ENCODE peak calls at places on chromosomes 12 and 14, in seven cellular contexts. M is GM12878, X is cardiac muscle cell, U is prostate gland, J is lung, C is fibroblast of mammary gland, Q is stomach. O is an unnamed sample.

GRCh38 chr12:128783129-128783574 is 40.6 kb downstream of the SLC15A4 start:
- DNase-seq in M (no peak), X (no peak), U (no peak), J (no peak), C (peak; percentile 69), Q (no peak), O (no peak)

GRCh38 chr14:68840454-68840853 is 47.6 kb upstream of the ZFP36L1 start:
- DNase-seq in M (no peak), X (peak; percentile 22), U (no peak), J (peak; percentile 14), C (peak; percentile 21), Q (no peak), O (no peak)

GRCh38 chr12:124114316-124114715 is 141.3 kb downstream of the ZNF664 start:
- DNase-seq in M (no peak), X (no peak), U (no peak), J (no peak), C (no peak), Q (no peak), O (no peak)

GRCh38 chr14:71675126-71675901 is 256.9 kb upstream of the RGS6 start:
- DNase-seq in M (no peak), X (no peak), U (no peak), J (no peak), C (no peak), Q (no peak), O (no peak)

GRCh38 chr12:72271401-72271740 is 799 bp upstream of the TRHDE start:
- DNase-seq in M (no peak), X (peak; percentile 21), U (no peak), J (no peak), C (no peak), Q (no peak), O (no peak)

GRCh38 chr12:87185367-87185766 is 843.8 kb downstream of the C12orf50 start:
- DNase-seq in M (no peak), X (no peak), U (no peak), J (no peak), C (peak; percentile 1), Q (no peak), O (no peak)

GRCh38 chr12:45745861-45746277 is 16.4 kb downstream of the ARID2 start:
- DNase-seq in M (no peak), X (peak; percentile 53), U (no peak), J (no peak), C (peak; percentile 48), Q (no peak), O (no peak)

GRCh38 chr12:52837341-52837741 is 3.2 kb upstream of the KRT79 start:
- DNase-seq in M (no peak), X (peak; percentile 88), U (no peak), J (no peak), C (peak; percentile 84), Q (no peak), O (no peak)

GRCh38 chr12:39236994-39237393 is 205.9 kb downstream of the KIF21A start:
- DNase-seq in M (no peak), X (peak; percentile 83), U (no peak), J (no peak), C (peak; percentile 69), Q (no peak), O (peak; percentile 74)

GRCh38 chr12:6905414-6906040 is 905 bp downstream of the LRRC23 start:
- DNase-seq in M (no peak), X (no peak), U (no peak), J (no peak), C (no peak), Q (no peak), O (no peak)

GRCh38 chr12:74547249-74547648 is 9.6 kb downstream of the ATXN7L3B start:
- DNase-seq in M (no peak), X (no peak), U (no peak), J (no peak), C (no peak), Q (no peak), O (no peak)

GRCh38 chr12:90065301-90065801 is 356.7 kb upstream of the ATP2B1 start:
- DNase-seq in M (no peak), X (no peak), U (no peak), J (no peak), C (peak; percentile 31), Q (no peak), O (peak; percentile 61)

GRCh38 chr14:37550511-37550910 is 44.5 kb downstream of the FOXA1 start:
- DNase-seq in M (no peak), X (peak; percentile 60), U (no peak), J (no peak), C (peak; percentile 69), Q (no peak), O (peak; percentile 69)

GRCh38 chr14:64723691-64724577 is 19.7 kb downstream of the PLEKHG3 start:
- DNase-seq in M (no peak), X (no peak), U (no peak), J (no peak), C (peak; percentile 11), Q (no peak), O (no peak)

GRCh38 chr12:91984571-91984970 is 161.1 kb downstream of the BTG1 start:
- DNase-seq in M (no peak), X (no peak), U (no peak), J (no peak), C (peak; percentile 57), Q (no peak), O (no peak)

GRCh38 chr14:30521899-30522736 is 36.8 kb upstream of the G2E3 start:
- DNase-seq in M (peak; percentile 9), X (peak; percentile 62), U (no peak), J (no peak), C (peak; percentile 62), Q (no peak), O (peak; percentile 25)

GRCh38 chr12:132530851-132531250 is 40.9 kb downstream of the FBRSL1 start:
- DNase-seq in M (no peak), X (no peak), U (no peak), J (no peak), C (no peak), Q (no peak), O (no peak)

GRCh38 chr12:48917857-48918537 is 7.3 kb downstream of the FKBP11 start:
- DNase-seq in M (no peak), X (no peak), U (no peak), J (no peak), C (no peak), Q (no peak), O (no peak)

DNA sequence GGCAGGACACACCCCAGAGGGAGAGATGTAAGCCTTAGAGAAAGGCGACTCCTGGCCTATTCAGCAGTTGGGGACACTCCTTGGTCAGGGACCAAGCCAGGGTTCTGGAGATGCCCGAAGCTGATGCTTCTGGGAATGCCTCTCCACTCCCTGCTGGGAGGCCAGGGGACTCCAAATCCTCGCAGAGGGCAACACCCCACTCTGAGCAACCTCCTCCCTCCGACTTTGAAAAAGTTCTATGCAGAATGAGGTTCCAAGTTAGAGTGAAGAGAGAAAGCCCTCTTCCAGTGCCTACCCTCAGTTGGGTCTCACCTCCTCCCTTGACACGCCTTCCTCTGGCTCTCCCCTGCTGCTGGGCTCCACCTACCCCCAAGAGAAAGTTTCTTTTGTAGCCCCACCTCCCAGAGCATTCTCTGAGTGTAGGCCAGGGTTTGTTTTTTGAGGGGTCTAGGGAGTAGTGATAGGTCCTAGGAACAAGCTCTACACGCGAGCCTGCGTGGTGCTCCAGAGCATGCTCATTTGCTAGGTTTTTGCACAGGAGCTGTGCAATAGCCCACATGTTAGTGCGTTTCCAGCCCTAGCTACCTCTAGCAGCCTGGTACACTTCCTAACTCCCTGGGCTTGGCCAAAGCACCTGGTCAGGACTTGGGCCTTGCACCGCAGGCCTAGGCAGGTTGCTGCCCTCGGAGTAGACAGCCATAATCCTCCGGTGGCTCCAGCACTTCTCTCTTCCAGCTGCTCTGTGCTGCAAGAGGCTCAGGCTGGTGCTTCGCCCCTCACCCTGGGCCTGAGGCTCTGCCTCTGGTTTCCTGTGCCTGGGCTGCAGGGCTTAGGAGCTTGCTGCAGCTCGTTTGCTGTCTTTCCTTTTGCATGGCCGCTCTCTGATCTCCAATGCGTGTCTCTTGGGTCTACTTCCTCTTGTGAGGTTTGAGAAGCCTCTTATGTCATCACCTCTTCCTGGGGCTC is 590 bp upstream of the CEBPE start:
- DNase-seq in M (no peak), X (no peak), U (no peak), J (no peak), C (no peak), Q (no peak), O (no peak)
- H3K4me3 ChIP-seq in M (no peak overlapping the region), X (no peak overlapping the region), U (no peak overlapping the region), J (no peak overlapping the region), C (no peak overlapping the region), Q (no peak overlapping the region), O (no peak overlapping the region)

DNA sequence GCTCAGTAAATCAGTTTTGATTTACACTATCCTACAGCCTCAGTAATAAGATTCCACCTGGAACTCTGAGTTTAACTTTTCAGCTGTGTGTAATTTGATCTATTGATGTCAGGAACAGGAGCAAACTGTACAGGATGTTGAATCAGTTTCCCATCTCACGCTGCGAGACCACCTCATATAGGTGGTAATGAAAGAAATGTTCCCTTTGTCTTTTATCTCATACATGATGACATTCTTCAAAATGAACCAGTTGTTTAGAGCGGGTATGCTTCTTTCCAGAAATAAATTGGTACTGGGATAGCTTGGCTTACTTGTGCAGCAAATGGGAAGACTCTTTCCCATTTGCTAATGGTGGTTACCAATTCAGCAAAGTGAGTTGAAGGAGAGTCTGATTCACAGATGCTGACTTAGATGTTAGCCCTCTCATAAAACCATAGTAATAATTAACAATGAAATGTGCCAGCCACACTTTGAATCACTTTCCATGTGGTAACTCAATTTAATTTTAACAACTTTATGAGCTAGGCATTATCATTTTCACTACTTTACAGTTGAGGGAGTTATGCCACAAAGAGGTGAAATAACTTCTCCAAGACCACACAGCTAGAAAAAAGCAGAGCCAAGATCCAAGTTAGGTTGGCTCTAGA is 251.5 kb downstream of the PAWR start:
- DNase-seq in M (no peak), X (no peak), U (no peak), J (no peak), C (no peak), Q (no peak), O (no peak)
- TF ChIP-seq CTCF in M (no peak), X (no peak), U (no peak), J (no peak), C (no peak), Q (no peak), O (no peak)

GRCh38 chr14:23297878-23298277 is 4.8 kb downstream of the PPP1R3E start:
- DNase-seq in M (no peak), X (no peak), U (no peak), J (no peak), C (no peak), Q (no peak), O (no peak)
- H3K4me3 ChIP-seq in M (no peak overlapping the region), X (no peak overlapping the region), U (no peak overlapping the region), J (no peak overlapping the region), C (no peak overlapping the region), Q (no peak overlapping the region), O (no peak overlapping the region)

DNA sequence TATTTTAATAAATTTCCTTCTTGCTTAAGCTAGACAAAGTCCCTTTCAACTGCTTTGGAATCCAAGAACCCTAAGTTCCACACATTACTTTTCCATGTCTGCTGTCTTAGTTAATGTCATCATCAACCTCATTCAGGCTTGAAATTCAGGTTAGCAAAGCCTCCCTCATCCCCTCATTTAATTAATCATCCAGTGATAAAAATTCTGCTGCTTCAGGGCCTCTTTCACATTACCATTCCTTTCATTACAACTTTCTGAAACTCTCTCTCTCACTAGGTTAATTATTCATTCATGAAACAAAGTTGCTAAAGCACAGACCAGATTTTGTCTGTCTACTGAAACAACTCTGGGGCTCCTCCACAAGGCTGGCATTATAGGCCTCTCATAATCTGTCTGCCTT is 9.4 kb upstream of the VTI1B start:
- DNase-seq in M (no peak), X (no peak), U (no peak), J (no peak), C (no peak), Q (no peak), O (no peak)
- TF ChIP-seq CTCF in M (no peak), X (no peak), U (no peak), J (no peak), C (no peak), Q (no peak), O (no peak)

GRCh38 chr14:80954771-80955299 is 586 bp upstream of the TSHR start:
- DNase-seq in M (no peak), X (peak; percentile 81), U (peak; percentile 70), J (peak; percentile 78), C (peak; percentile 89), Q (peak; percentile 84), O (peak; percentile 22)
- H3K4me3 ChIP-seq in M (no peak overlapping the region), X (peak overlapping the region; percentile 38), U (peak overlapping the region; percentile 37), J (peak overlapping the region; percentile 53), C (peak overlapping the region; percentile 55), Q (peak overlapping the region; percentile 52), O (peak overlapping the region; percentile 55)

O was measured in LNCaP clone FGC.